ENCODE peak calls at places on chromosomes 7 and 10, in six cellular contexts. One of them, this sample, is unnamed.

GRCh38 chr10:102040305-102040704 is 15.7 kb downstream of the ARMH3 start:
- DNase-seq in ovary: no peak
- DNase-seq in PC-9: no peak
- DNase-seq in heart right ventricle: no peak
- DNase-seq in brain microvascular endothelial cell: peak
- DNase-seq in NB4: no peak
- DNase-seq in this sample: no peak

GRCh38 chr7:141585592-141586510 is 34.6 kb downstream of the AGK start:
- DNase-seq in NB4: no peak
- DNase-seq in PC-9: peak
- DNase-seq in heart right ventricle: no peak
- DNase-seq in ovary: no peak
- DNase-seq in brain microvascular endothelial cell: peak
- DNase-seq in this sample: peak

GRCh38 chr10:50631052-50631451 is 7.3 kb upstream of the SGMS1 start:
- DNase-seq in brain microvascular endothelial cell: no peak
- DNase-seq in PC-9: no peak
- DNase-seq in heart right ventricle: no peak
- DNase-seq in NB4: no peak
- DNase-seq in ovary: no peak
- DNase-seq in this sample: no peak

GRCh38 chr10:63506554-63506953 is 14.6 kb upstream of the REEP3 start:
- DNase-seq in PC-9: no peak
- DNase-seq in NB4: no peak
- DNase-seq in heart right ventricle: no peak
- DNase-seq in ovary: no peak
- DNase-seq in brain microvascular endothelial cell: no peak
- DNase-seq in this sample: no peak

GRCh38 chr10:72375585-72375984 is 20.9 kb upstream of the DNAJB12 start:
- DNase-seq in NB4: peak
- DNase-seq in heart right ventricle: no peak
- DNase-seq in brain microvascular endothelial cell: no peak
- DNase-seq in ovary: no peak
- DNase-seq in PC-9: no peak
- DNase-seq in this sample: no peak

GRCh38 chr7:128243273-128243672 is 2.2 kb downstream of the LEP start:
- DNase-seq in heart right ventricle: no peak
- DNase-seq in PC-9: no peak
- DNase-seq in NB4: no peak
- DNase-seq in ovary: no peak
- DNase-seq in brain microvascular endothelial cell: no peak
- DNase-seq in this sample: no peak

GRCh38 chr10:90775351-90776028 is 82.3 kb downstream of the HTR7 start:
- DNase-seq in heart right ventricle: no peak
- DNase-seq in brain microvascular endothelial cell: peak
- DNase-seq in PC-9: no peak
- DNase-seq in ovary: no peak
- DNase-seq in NB4: peak
- DNase-seq in this sample: no peak

GRCh38 chr10:126398924-126399323 is 10.6 kb upstream of the ADAM12 start:
- DNase-seq in brain microvascular endothelial cell: no peak
- DNase-seq in NB4: no peak
- DNase-seq in PC-9: no peak
- DNase-seq in ovary: no peak
- DNase-seq in heart right ventricle: no peak
- DNase-seq in this sample: no peak

GRCh38 chr7:94676431-94676830 is 20.5 kb upstream of the SGCE start:
- DNase-seq in brain microvascular endothelial cell: peak
- DNase-seq in heart right ventricle: no peak
- DNase-seq in PC-9: no peak
- DNase-seq in ovary: no peak
- DNase-seq in NB4: no peak
- DNase-seq in this sample: no peak

GRCh38 chr10:92486637-92487036 is 87.3 kb downstream of the IDE start:
- DNase-seq in heart right ventricle: no peak
- DNase-seq in ovary: no peak
- DNase-seq in PC-9: no peak
- DNase-seq in NB4: peak
- DNase-seq in brain microvascular endothelial cell: peak
- DNase-seq in this sample: no peak

GRCh38 chr7:26683277-26683676 is 181.1 kb downstream of the SKAP2 start:
- DNase-seq in NB4: no peak
- DNase-seq in heart right ventricle: no peak
- DNase-seq in PC-9: no peak
- DNase-seq in ovary: no peak
- DNase-seq in brain microvascular endothelial cell: no peak
- DNase-seq in this sample: no peak

GRCh38 chr7:158141806-158142518 is 445.7 kb downstream of the PTPRN2 start:
- DNase-seq in PC-9: no peak
- DNase-seq in brain microvascular endothelial cell: no peak
- DNase-seq in heart right ventricle: no peak
- DNase-seq in NB4: no peak
- DNase-seq in ovary: no peak
- DNase-seq in this sample: no peak

GRCh38 chr7:99028261-99028971 is 115.5 kb downstream of the SMURF1 start:
- DNase-seq in heart right ventricle: no peak
- DNase-seq in PC-9: no peak
- DNase-seq in ovary: peak
- DNase-seq in brain microvascular endothelial cell: no peak
- DNase-seq in NB4: peak
- DNase-seq in this sample: no peak

GRCh38 chr7:98221611-98222532 is 10.6 kb downstream of the BHLHA15 start:
- DNase-seq in PC-9: no peak
- DNase-seq in heart right ventricle: no peak
- DNase-seq in brain microvascular endothelial cell: no peak
- DNase-seq in NB4: no peak
- DNase-seq in ovary: no peak
- DNase-seq in this sample: no peak

GRCh38 chr7:131574741-131575140 is 18.3 kb upstream of the PODXL start:
- DNase-seq in brain microvascular endothelial cell: peak
- DNase-seq in PC-9: no peak
- DNase-seq in ovary: no peak
- DNase-seq in NB4: no peak
- DNase-seq in heart right ventricle: no peak
- DNase-seq in this sample: no peak

GRCh38 chr10:61990761-61991135 is 89.2 kb downstream of the ARID5B start:
- DNase-seq in heart right ventricle: no peak
- DNase-seq in brain microvascular endothelial cell: no peak
- DNase-seq in NB4: no peak
- DNase-seq in ovary: no peak
- DNase-seq in PC-9: no peak
- DNase-seq in this sample: no peak

GRCh38 chr7:29564455-29565185 is 985 bp downstream of the PRR15 start:
- DNase-seq in ovary: peak
- DNase-seq in heart right ventricle: peak
- DNase-seq in NB4: peak
- DNase-seq in brain microvascular endothelial cell: peak
- DNase-seq in PC-9: peak
- DNase-seq in this sample: no peak
- TF ChIP-seq CTCF in ovary: no peak
- TF ChIP-seq CTCF in heart right ventricle: no peak
- TF ChIP-seq CTCF in NB4: no peak
- TF ChIP-seq CTCF in brain microvascular endothelial cell: no peak
- TF ChIP-seq CTCF in PC-9: peak
- TF ChIP-seq CTCF in this sample: no peak

GRCh38 chr7:111518264-111518663 is 44.0 kb downstream of the IMMP2L start:
- DNase-seq in PC-9: no peak
- DNase-seq in heart right ventricle: no peak
- DNase-seq in ovary: no peak
- DNase-seq in brain microvascular endothelial cell: no peak
- DNase-seq in NB4: no peak
- DNase-seq in this sample: no peak

GRCh38 chr7:111521660-111522059 is 40.6 kb downstream of the IMMP2L start:
- DNase-seq in brain microvascular endothelial cell: no peak
- DNase-seq in NB4: no peak
- DNase-seq in heart right ventricle: no peak
- DNase-seq in ovary: no peak
- DNase-seq in PC-9: no peak
- DNase-seq in this sample: no peak

GRCh38 chr7:111513566-111513965 is 48.7 kb downstream of the IMMP2L start:
- DNase-seq in heart right ventricle: no peak
- DNase-seq in PC-9: no peak
- DNase-seq in brain microvascular endothelial cell: no peak
- DNase-seq in ovary: no peak
- DNase-seq in NB4: no peak
- DNase-seq in this sample: no peak

GRCh38 chr7:111516612-111517011 is 45.7 kb downstream of the IMMP2L start:
- DNase-seq in NB4: no peak
- DNase-seq in ovary: no peak
- DNase-seq in brain microvascular endothelial cell: no peak
- DNase-seq in heart right ventricle: no peak
- DNase-seq in PC-9: no peak
- DNase-seq in this sample: no peak

DNA sequence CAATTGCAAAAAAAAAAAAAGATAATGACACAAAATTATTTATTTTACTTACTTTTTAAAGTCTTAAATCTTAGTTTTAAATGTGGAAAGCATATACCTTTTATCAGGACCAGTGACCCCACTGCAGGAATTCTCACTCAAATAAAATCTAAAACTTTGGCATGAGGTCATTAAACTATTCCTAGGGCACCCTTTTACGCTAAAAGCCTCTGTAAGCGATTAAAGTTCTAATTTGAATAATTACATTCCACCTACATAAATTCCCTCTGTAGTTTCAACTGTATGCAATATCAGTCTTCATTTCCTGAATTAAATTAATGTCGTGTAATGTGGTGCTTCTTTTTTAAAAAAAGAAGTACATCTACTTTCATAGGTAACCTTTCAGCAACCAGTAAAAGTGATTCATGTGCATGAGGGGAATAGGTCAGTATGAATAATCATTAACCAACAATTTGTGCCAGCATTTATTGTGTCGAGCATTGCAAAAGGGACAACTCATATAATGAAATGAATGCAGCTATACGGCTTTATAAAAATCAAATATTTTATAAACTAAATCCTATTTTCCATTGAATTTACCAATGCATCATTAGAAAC is 44.8 kb downstream of the IMMP2L start:
- DNase-seq in heart right ventricle: no peak
- DNase-seq in NB4: no peak
- DNase-seq in PC-9: no peak
- DNase-seq in brain microvascular endothelial cell: no peak
- DNase-seq in ovary: no peak
- DNase-seq in this sample: no peak
- H3K4me3 ChIP-seq in heart right ventricle: no peak
- H3K4me3 ChIP-seq in NB4: no peak
- H3K4me3 ChIP-seq in PC-9: no peak
- H3K4me3 ChIP-seq in brain microvascular endothelial cell: no peak
- H3K4me3 ChIP-seq in ovary: no peak
- H3K4me3 ChIP-seq in this sample: no peak

DNA sequence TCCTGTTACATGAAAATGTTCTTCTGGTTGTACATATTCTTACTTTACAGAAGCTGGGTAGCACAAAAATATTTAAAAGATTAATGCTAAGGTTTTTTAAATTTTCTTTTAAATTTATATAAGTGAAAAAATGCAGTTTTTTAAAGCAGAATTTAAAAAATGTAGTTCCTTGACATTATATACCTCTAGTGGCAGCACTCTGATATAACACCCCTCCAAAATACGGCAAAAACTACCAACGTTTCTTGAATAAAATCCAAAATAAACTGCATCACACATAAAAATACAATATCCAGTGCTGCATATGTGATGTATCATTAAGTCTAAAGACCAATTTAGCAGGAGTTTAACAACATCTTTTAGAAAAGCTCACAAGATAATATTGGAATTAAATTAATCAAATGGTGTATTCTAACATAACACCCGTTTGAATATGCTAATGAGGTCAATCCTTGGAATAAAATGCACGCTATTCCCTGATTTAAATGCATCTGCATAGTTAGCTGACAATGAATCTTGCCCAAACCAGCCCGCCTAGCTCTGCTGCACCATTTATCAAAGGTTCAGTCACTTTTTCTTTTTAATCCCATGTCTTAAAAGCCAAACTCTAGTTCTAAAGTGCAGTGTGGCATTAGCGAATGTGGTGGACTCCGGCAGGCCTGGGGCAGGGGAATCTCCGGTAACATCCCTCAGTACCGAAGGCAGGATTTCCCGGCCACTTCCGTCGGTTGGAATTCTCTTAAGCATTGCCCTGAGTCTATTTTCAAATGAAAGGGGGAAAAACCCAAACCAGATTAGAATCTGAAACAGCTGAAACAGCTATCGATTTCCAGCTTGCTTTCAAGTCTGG is 1.2 kb downstream of the TCERG1L start:
- DNase-seq in heart right ventricle: no peak
- DNase-seq in ovary: no peak
- DNase-seq in NB4: no peak
- DNase-seq in PC-9: no peak
- DNase-seq in brain microvascular endothelial cell: no peak
- DNase-seq in this sample: no peak
- TF ChIP-seq CTCF in heart right ventricle: no peak
- TF ChIP-seq CTCF in ovary: no peak
- TF ChIP-seq CTCF in NB4: no peak
- TF ChIP-seq CTCF in PC-9: peak
- TF ChIP-seq CTCF in brain microvascular endothelial cell: no peak
- TF ChIP-seq CTCF in this sample: no peak

GRCh38 chr10:100735345-100736143 is 9.8 kb upstream of the PAX2 start:
- DNase-seq in PC-9: no peak
- DNase-seq in ovary: no peak
- DNase-seq in NB4: no peak
- DNase-seq in brain microvascular endothelial cell: no peak
- DNase-seq in heart right ventricle: no peak
- DNase-seq in this sample: no peak
- H3K4me3 ChIP-seq in PC-9: no peak
- H3K4me3 ChIP-seq in ovary: no peak
- H3K4me3 ChIP-seq in NB4: no peak
- H3K4me3 ChIP-seq in brain microvascular endothelial cell: no peak
- H3K4me3 ChIP-seq in heart right ventricle: no peak
- H3K4me3 ChIP-seq in this sample: no peak

DNA sequence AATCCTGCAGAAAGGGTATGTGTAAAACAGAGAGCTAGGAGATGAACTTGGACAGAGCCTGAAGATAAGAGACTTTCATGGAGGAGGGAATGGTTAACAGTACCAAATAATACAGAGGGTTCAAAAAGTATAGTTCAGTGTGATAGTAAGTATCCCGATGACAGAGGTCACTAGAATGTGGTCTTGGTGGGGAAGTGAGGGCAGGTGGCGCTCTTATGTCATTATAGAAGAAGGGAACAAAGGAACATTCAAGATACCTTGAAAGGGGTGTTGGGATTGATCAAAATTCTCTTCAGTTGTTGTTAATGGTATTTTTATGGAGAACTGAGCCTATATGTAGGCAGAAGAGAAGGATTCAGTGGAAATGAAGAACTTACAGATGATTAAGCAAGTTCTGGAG is 312.5 kb downstream of the SUGCT start:
- DNase-seq in NB4: peak
- DNase-seq in heart right ventricle: no peak
- DNase-seq in PC-9: no peak
- DNase-seq in ovary: no peak
- DNase-seq in brain microvascular endothelial cell: no peak
- DNase-seq in this sample: no peak
- TF ChIP-seq CTCF in NB4: peak
- TF ChIP-seq CTCF in heart right ventricle: no peak
- TF ChIP-seq CTCF in PC-9: peak
- TF ChIP-seq CTCF in ovary: no peak
- TF ChIP-seq CTCF in brain microvascular endothelial cell: no peak
- TF ChIP-seq CTCF in this sample: peak

DNA sequence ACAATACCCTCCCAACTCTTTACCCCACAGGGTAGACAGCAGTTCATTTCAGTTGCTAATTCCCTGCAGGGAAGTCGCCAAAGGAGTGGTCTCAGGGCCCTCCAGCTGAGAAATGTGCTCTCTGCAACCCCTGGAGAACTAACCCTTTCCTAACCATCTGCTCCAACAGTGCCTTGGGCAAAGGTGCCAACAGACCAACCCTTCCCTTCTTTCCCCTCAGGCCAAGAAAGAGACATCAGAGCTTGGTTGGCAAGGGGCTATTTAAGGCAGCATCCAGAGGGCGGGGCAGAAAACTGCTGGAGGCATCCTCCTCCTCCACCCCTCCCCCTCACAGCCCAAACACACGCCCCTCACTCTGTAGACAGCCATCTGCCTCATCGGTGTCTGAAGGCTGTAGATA is 1.7 kb downstream of the SORBS1 start:
- DNase-seq in NB4: no peak
- DNase-seq in PC-9: no peak
- DNase-seq in heart right ventricle: peak
- DNase-seq in ovary: no peak
- DNase-seq in brain microvascular endothelial cell: no peak
- DNase-seq in this sample: no peak
- H3K4me3 ChIP-seq in NB4: no peak
- H3K4me3 ChIP-seq in PC-9: no peak
- H3K4me3 ChIP-seq in heart right ventricle: peak
- H3K4me3 ChIP-seq in ovary: peak
- H3K4me3 ChIP-seq in brain microvascular endothelial cell: no peak
- H3K4me3 ChIP-seq in this sample: no peak